ENCODE peak calls at places on chromosomes 2 and 18, in four cellular contexts. M is hepatocyte, O is fibroblast of lung, T is neural progenitor cell. P is an unnamed sample.
A peak's percentile ranks its signal among the peaks of the same experiment; 100 is the strongest.

GRCh38 chr2:144553379-144553778 is 33.5 kb upstream of the ZEB2 start:
- DNase-seq in M (no peak), O (peak; percentile 94), T (no peak), P (no peak)

GRCh38 chr18:46067431-46068007 is 4.5 kb downstream of the PSTPIP2 start:
- DNase-seq in M (no peak), O (peak; percentile 55), T (no peak), P (peak; percentile 16)

GRCh38 chr2:99084256-99084655 is 57.3 kb upstream of the C2orf15 start:
- DNase-seq in M (no peak), O (no peak), T (peak; percentile 13), P (peak; percentile 45)

GRCh38 chr2:36780231-36780808 is 83.8 kb downstream of the VIT start:
- DNase-seq in M (peak; percentile 74), O (peak; percentile 47), T (peak; percentile 61), P (peak; percentile 83)

GRCh38 chr2:216695401-216695821 is at the start of gene IGFBP5:
- DNase-seq in M (peak; percentile 94), O (peak; percentile 91), T (peak; percentile 94), P (peak; percentile 94)

GRCh38 chr18:2848145-2848878 is 1.5 kb downstream of the EMILIN2 start:
- DNase-seq in M (no peak), O (no peak), T (no peak), P (no peak)

GRCh38 chr18:48996901-48997463 is 46.2 kb upstream of the SMAD7 start:
- DNase-seq in M (peak; percentile 77), O (peak; percentile 91), T (no peak), P (no peak)

GRCh38 chr2:182672471-182673165 is 43.4 kb upstream of the DNAJC10 start:
- DNase-seq in M (peak; percentile 42), O (peak; percentile 83), T (no peak), P (no peak)

GRCh38 chr2:24929230-24929629 is 9.2 kb upstream of the ADCY3 start:
- DNase-seq in M (no peak), O (no peak), T (no peak), P (peak; percentile 44)

GRCh38 chr2:218564056-218564455 is 4.1 kb downstream of the USP37 start:
- DNase-seq in M (no peak), O (no peak), T (no peak), P (no peak)

GRCh38 chr2:152762202-152762601 is 43.8 kb downstream of the ARL6IP6 start:
- DNase-seq in M (peak; percentile 8), O (peak; percentile 97), T (peak; percentile 30), P (no peak)

GRCh38 chr2:12314119-12314735 is 402.5 kb upstream of the TRIB2 start:
- DNase-seq in M (no peak), O (no peak), T (peak; percentile 38), P (peak; percentile 4)

GRCh38 chr2:35114765-35115164 is 1240.8 kb upstream of the CRIM1 start:
- DNase-seq in M (peak; percentile 12), O (no peak), T (peak; percentile 35), P (peak; percentile 58)

GRCh38 chr2:94759211-94759610 is 112.0 kb upstream of the TEKT4 start:
- DNase-seq in M (no peak), O (no peak), T (no peak), P (peak; percentile 13)

GRCh38 chr18:67766930-67767329 is 250.4 kb upstream of the DSEL start:
- DNase-seq in M (no peak), O (peak; percentile 82), T (no peak), P (no peak)

GRCh38 chr18:22932885-22933205 is 283 bp upstream of the RBBP8 start:
- DNase-seq in M (no peak), O (no peak), T (no peak), P (no peak)

GRCh38 chr2:135121016-135121657 is 69.0 kb downstream of the RAB3GAP1 start:
- DNase-seq in M (no peak), O (no peak), T (no peak), P (no peak)

GRCh38 chr2:238133499-238134392 is 4.7 kb upstream of the KLHL30 start:
- DNase-seq in M (no peak), O (no peak), T (no peak), P (no peak)

GRCh38 chr2:10514287-10514686 is 66.2 kb upstream of the ODC1 start:
- DNase-seq in M (no peak), O (no peak), T (no peak), P (no peak)

GRCh38 chr2:193584522-193584938 is 1389.8 kb upstream of the TMEFF2 start:
- DNase-seq in M (peak; percentile 42), O (peak; percentile 37), T (peak; percentile 57), P (peak; percentile 65)

GRCh38 chr18:50013363-50014138 is 181.4 kb downstream of the MYO5B start:
- DNase-seq in M (no peak), O (peak; percentile 22), T (no peak), P (no peak)

GRCh38 chr2:234368861-234369261 is 128.0 kb downstream of the ARL4C start:
- DNase-seq in M (peak; percentile 78), O (peak; percentile 43), T (peak; percentile 12), P (no peak)
- H3K4me1 ChIP-seq in M (peaks cover 42% of the 10 kb centered on the region), O (no peaks in the 10 kb centered on the region), T (peaks cover 57% of the 10 kb centered on the region), P (peaks cover 9% of the 10 kb centered on the region)

GRCh38 chr2:23565374-23565773 is 180.4 kb downstream of the KLHL29 start:
- DNase-seq in M (no peak), O (no peak), T (no peak), P (no peak)

GRCh38 chr2:23563151-23563550 is 178.2 kb downstream of the KLHL29 start:
- DNase-seq in M (no peak), O (no peak), T (no peak), P (no peak)

GRCh38 chr2:23562143-23562542 is 177.2 kb downstream of the KLHL29 start:
- DNase-seq in M (no peak), O (no peak), T (no peak), P (no peak)

GRCh38 chr2:23564618-23564967 is 179.6 kb downstream of the KLHL29 start:
- DNase-seq in M (no peak), O (peak; percentile 61), T (no peak), P (no peak)

GRCh38 chr2:23563673-23564617 is 179.0 kb downstream of the KLHL29 start:
- DNase-seq in M (no peak), O (peak; percentile 51), T (peak; percentile 67), P (peak; percentile 41)
- H3K4me2 ChIP-seq in M (no peak overlapping the region), O (peak overlapping the region; percentile 59), T (no peak overlapping the region), P (no peak overlapping the region)

DNA sequence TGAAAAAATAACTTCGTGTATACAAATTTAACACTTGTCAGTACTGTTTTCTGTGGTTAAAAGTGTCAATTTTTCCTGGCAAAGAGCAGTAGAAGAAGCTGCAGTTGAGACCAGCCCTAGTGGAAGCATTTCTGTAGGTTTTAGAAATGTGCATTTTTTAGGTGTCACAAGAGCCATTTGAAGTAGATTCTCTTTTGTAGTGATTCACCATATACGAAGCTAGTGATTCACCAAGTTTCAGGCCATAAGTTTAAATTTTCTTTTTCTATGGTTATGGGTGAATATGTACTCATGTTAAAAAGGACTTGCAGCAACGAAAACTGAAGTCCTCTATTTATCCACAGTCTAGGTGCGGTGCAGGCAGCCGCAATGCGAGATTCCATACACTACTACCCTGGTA is 4.2 kb downstream of the NABP1 start:
- DNase-seq in M (no peak), O (peak; percentile 67), T (no peak), P (no peak)
- H3K4me1 ChIP-seq in M (peaks cover under 1% of the 10 kb centered on the region), O (peaks cover 7% of the 10 kb centered on the region), T (no peaks in the 10 kb centered on the region), P (no peaks in the 10 kb centered on the region)

GRCh38 chr2:42100696-42101585 is 53.1 kb downstream of the PKDCC start:
- DNase-seq in M (peak; percentile 76), O (peak; percentile 88), T (peak; percentile 77), P (peak; percentile 78)
- H3K4me2 ChIP-seq in M (peak overlapping the region; percentile 74), O (no peak overlapping the region), T (peak overlapping the region; percentile 76), P (peak overlapping the region; percentile 89)

GRCh38 chr2:120224735-120225548 is 1.7 kb upstream of the TMEM185B start:
- DNase-seq in M (no peak), O (no peak), T (no peak), P (no peak)
- H3K4me1 ChIP-seq in M (peaks cover 18% of the 10 kb centered on the region), O (peaks cover 3% of the 10 kb centered on the region), T (peaks cover 6% of the 10 kb centered on the region), P (no peaks in the 10 kb centered on the region)

GRCh38 chr2:66446178-66446860 is 11.4 kb downstream of the MEIS1 start:
- DNase-seq in M (peak; percentile 28), O (peak; percentile 78), T (peak; percentile 76), P (peak; percentile 74)

GRCh38 chr2:66448592-66448991 is 13.7 kb downstream of the MEIS1 start:
- DNase-seq in M (no peak), O (no peak), T (no peak), P (no peak)

GRCh38 chr2:66447676-66448075 is 12.8 kb downstream of the MEIS1 start:
- DNase-seq in M (no peak), O (no peak), T (no peak), P (no peak)

GRCh38 chr2:66445781-66446177 is 10.9 kb downstream of the MEIS1 start:
- DNase-seq in M (peak; percentile 55), O (no peak), T (peak; percentile 85), P (peak; percentile 78)

GRCh38 chr2:66446924-66447323 is 12.0 kb downstream of the MEIS1 start:
- DNase-seq in M (no peak), O (no peak), T (no peak), P (no peak)
- H3K4me2 ChIP-seq in M (peak overlapping the region; percentile 87), O (peak overlapping the region; percentile 95), T (peak overlapping the region; percentile 91), P (peak overlapping the region; percentile 90)

GRCh38 chr2:133417410-133417809 is 150.9 kb downstream of the NCKAP5 start:
- DNase-seq in M (no peak), O (no peak), T (peak; percentile 74), P (no peak)

GRCh38 chr2:133416756-133417155 is 151.5 kb downstream of the NCKAP5 start:
- DNase-seq in M (no peak), O (no peak), T (no peak), P (no peak)

GRCh38 chr2:133420748-133421147 is 147.5 kb downstream of the NCKAP5 start:
- DNase-seq in M (no peak), O (no peak), T (no peak), P (no peak)

GRCh38 chr2:133418021-133418420 is 150.2 kb downstream of the NCKAP5 start:
- DNase-seq in M (no peak), O (peak; percentile 18), T (no peak), P (no peak)

DNA sequence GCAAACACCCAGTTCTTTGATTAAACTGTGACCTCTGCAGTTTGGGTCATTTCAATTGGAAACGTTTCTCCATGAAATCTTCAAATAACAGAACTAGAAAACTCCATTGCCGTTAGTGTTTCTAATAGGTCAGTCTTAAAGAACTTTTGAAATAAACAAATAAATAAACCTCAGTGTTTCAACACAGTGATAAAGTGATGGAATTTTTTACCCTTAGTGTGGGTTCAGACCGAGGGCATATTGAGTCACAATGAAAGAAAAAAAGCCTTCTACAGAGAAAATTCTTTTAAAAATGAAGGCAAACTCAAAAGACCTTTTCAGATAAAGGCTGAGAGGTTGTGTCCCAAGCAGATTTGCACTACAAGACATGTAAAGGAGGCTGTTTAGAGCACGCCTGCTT is 149.6 kb downstream of the NCKAP5 start:
- DNase-seq in M (no peak), O (peak; percentile 50), T (no peak), P (no peak)
- H3K4me1 ChIP-seq in M (peaks cover 14% of the 10 kb centered on the region), O (no peaks in the 10 kb centered on the region), T (peaks cover 59% of the 10 kb centered on the region), P (peaks cover 27% of the 10 kb centered on the region)

DNA sequence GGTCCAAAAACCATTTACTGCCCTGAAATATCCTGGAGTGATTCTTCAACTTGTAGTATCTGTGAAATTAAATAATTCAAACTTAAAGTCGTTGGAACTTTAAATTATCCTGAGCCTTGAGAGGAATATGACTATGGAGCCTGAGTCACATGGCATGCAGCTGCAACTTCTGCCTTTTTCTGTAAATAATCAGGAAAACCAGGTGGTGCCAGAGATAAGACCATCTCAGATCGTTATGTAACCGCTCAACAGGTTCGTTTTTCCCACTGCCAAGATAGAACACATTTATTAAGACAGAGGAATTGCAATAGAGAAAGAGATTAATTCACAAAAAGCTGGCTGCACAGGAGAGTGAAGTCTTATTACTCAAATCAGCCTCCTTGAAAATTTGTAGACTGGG is 876.5 kb downstream of the SUCLG1 start:
- DNase-seq in M (no peak), O (no peak), T (no peak), P (no peak)
- H3K4me2 ChIP-seq in M (no peak overlapping the region), O (no peak overlapping the region), T (no peak overlapping the region), P (no peak overlapping the region)